ENCODE peak calls at places on chromosomes 12 and 14, in five cellular contexts. M is right lobe of liver, Z is suprapubic skin, O is hepatocyte, Q is lung. R is an unnamed sample.

GRCh38 chr12:107411792-107412535 is 273.6 kb upstream of the PWP1 start:
- DNase-seq in Q (no peak), Z (no peak), M (no peak), O (peak; percentile 49), R (no peak)

GRCh38 chr12:50750366-50750765 is 13.5 kb upstream of the ATF1 start:
- DNase-seq in Z (no peak), M (peak; percentile 26), O (no peak), Q (no peak), R (no peak)

GRCh38 chr12:111558107-111558376 is 41.1 kb downstream of the ATXN2 start:
- DNase-seq in Q (no peak), M (no peak), O (no peak), Z (no peak), R (no peak)

GRCh38 chr14:94823556-94824341 is 53.8 kb upstream of the GSC start:
- DNase-seq in Z (no peak), M (no peak), O (no peak), Q (no peak), R (peak; percentile 69)

GRCh38 chr12:66901136-66901932 is 222.5 kb upstream of the GRIP1 start:
- DNase-seq in Q (no peak), Z (no peak), O (no peak), M (no peak), R (no peak)

GRCh38 chr12:113463746-113464743 is 7.6 kb downstream of the LHX5 start:
- DNase-seq in Q (no peak), O (no peak), M (no peak), Z (no peak), R (peak; percentile 84)

GRCh38 chr12:132445884-132446471 is 44.0 kb upstream of the FBRSL1 start:
- DNase-seq in O (peak; percentile 80), Z (no peak), M (no peak), Q (peak; percentile 47), R (peak; percentile 87)

GRCh38 chr14:68682166-68683103 is 110.4 kb downstream of the ZFP36L1 start:
- DNase-seq in Z (no peak), Q (peak; percentile 63), M (no peak), O (peak; percentile 71), R (no peak)

GRCh38 chr12:124368421-124369032 is 73.6 kb downstream of the RFLNA start:
- DNase-seq in Z (no peak), Q (no peak), M (no peak), O (no peak), R (no peak)

GRCh38 chr14:97931273-97931672 is 1134.1 kb downstream of the VRK1 start:
- DNase-seq in M (no peak), Z (no peak), O (no peak), Q (no peak), R (no peak)

GRCh38 chr14:88009486-88009885 is 4.6 kb downstream of the GPR65 start:
- DNase-seq in M (no peak), Q (no peak), Z (no peak), O (no peak), R (no peak)

GRCh38 chr14:69629225-69630127 is 18.1 kb downstream of the SUSD6 start:
- DNase-seq in Z (no peak), Q (no peak), O (no peak), M (no peak), R (no peak)

GRCh38 chr12:67014642-67015041 is 254.5 kb upstream of the CAND1 start:
- DNase-seq in Q (no peak), O (no peak), M (no peak), Z (no peak), R (no peak)

DNA sequence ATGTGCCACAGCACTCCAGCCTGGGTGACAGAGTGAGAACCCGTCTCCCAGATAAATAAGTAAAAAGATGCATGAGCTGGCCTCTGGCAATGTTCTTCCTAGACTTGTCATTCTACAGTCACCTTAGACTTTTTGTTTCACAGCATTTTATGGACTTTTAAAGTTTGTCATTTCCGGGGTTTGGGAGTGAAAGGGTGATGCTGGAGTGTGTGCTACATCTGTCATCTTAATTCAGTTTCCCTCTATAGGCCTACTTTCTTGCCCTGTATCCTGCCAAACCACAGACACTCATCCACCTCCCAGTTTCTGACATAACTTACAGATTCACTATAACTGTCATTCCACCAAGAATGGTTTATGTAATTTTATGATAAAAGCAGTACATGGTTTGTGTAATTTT is 166.7 kb upstream of the PARP11 start:
- DNase-seq in O (no peak), Z (no peak), M (no peak), Q (no peak), R (peak; percentile 10)
- H3K36me3 ChIP-seq in O (no peaks in the 10 kb centered on the region), Z (no peaks in the 10 kb centered on the region), M (no peaks in the 10 kb centered on the region), Q (no peaks in the 10 kb centered on the region), R (no peaks in the 10 kb centered on the region)

DNA sequence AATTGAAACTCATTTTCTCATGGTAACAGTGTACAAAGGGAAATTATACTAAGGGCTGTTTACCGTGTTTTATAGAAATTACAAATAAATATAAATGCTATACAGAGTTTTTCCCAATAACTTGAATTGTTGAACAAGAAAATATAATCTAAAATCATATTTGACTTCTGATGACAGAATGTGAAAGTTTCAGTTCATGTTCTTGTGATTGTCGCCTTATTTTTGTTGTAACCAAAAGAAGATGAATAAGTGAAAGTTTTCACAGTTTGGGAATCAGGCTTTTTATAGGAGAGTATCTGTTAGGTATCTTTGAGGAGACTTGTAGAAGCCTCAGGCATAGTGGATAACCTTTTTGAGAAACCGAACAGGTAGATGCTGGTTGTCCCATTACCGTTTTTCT is 28.1 kb downstream of the ANO6 start:
- DNase-seq in M (no peak), Q (no peak), O (no peak), Z (no peak), R (no peak)
- H3K4me3 ChIP-seq in M (no peak overlapping the region), Q (no peak overlapping the region), O (no peak overlapping the region), Z (no peak overlapping the region), R (no peak overlapping the region)

GRCh38 chr14:22864979-22865378 is 6.6 kb upstream of the LRP10 start:
- DNase-seq in Q (no peak), O (no peak), Z (no peak), M (no peak), R (no peak)

GRCh38 chr14:22861651-22862050 is 9.9 kb upstream of the LRP10 start:
- DNase-seq in Z (no peak), Q (no peak), M (no peak), O (no peak), R (no peak)

GRCh38 chr14:22870811-22871199 is 735 bp upstream of the LRP10 start:
- DNase-seq in Q (no peak), M (no peak), O (no peak), Z (no peak), R (no peak)

GRCh38 chr14:22866874-22867273 is 4.7 kb upstream of the LRP10 start:
- DNase-seq in Z (no peak), M (no peak), O (no peak), Q (no peak), R (no peak)

DNA sequence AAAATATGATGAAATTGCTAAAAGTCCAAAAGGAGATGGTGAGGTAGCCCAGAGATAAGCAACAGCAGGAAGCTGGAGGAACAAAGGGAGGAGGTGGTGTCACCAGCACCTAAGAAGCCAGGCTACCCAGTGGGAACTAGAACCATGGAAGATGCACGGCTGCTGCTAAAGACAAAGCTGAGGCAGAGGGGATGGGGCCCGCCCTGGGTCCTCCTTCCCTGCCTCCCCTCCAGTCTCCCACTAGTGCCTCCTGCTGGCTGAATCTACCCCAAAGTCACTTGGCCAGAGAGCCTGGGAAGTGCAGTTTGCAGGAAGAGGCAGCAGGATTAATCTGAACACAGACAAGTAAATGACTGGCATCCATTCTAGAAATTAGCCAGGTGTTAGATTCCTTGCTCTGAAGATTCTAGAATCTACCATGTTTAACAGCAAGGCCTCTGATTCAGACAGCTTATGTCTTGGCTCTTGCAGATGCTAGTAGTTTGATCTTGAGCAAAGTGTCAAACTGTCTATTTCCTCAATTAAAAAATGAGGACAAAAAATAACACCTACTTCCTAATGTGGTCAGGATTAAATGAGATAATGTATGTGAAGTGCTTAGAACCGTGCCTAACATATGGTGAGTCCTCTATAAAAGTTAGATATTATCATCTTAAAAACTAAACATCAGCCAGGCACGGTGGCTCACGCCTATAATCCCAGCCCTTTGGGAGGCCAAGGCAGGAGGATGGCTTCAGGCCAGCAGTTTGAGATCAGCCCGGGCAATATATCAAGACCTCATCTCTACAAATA is 5.9 kb upstream of the LRP10 start:
- DNase-seq in O (no peak), Z (no peak), Q (no peak), M (no peak), R (peak; percentile 95)
- TF ChIP-seq CTCF in O (peak; percentile 25), Z (no peak), Q (no peak), M (peak; percentile 5), R (peak; percentile 86)

DNA sequence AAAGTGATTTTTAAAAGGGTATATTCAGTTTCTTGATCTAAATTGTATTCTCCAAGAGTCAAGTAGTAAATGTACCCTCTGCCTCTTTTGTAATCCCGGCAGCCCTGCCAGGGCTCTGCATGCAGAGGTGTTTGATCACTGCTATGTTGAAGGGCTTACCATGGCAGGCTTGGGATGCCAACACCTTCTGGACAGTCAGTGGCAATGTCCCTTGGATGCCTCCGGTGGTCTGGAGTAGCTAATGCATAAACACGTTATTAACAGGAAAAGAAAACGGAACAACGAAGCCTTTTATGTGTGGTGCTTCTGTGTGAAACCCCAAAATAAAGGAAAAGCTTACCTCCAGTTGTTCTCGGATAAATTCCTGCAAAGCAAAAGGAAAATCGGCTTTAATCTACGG is 19.9 kb downstream of the EIF2B2 start:
- DNase-seq in Q (no peak), Z (no peak), M (no peak), O (peak; percentile 34), R (peak; percentile 76)
- H3K36me3 ChIP-seq in Q (peaks cover 17% of the 10 kb centered on the region), Z (peaks cover 56% of the 10 kb centered on the region), M (peaks cover 15% of the 10 kb centered on the region), O (no peaks in the 10 kb centered on the region), R (peaks cover 45% of the 10 kb centered on the region)

GRCh38 chr12:130715150-130715995 is 726 bp downstream of the RIMBP2 start:
- DNase-seq in Q (no peak), Z (no peak), M (no peak), O (peak; percentile 37), R (peak; percentile 79)
- H3K4me3 ChIP-seq in Q (no peak overlapping the region), Z (peak overlapping the region; percentile 50), M (no peak overlapping the region), O (peak overlapping the region; percentile 55), R (peak overlapping the region; percentile 89)

GRCh38 chr14:95875831-95876768 is 532 bp upstream of the TUNAR start:
- DNase-seq in O (no peak), Z (no peak), M (no peak), Q (no peak), R (peak; percentile 82)

GRCh38 chr14:95877633-95878032 is 1.0 kb downstream of the TUNAR start:
- DNase-seq in Z (no peak), O (no peak), M (no peak), Q (no peak), R (no peak)

GRCh38 chr14:95872777-95873176 is 3.9 kb upstream of the TUNAR start:
- DNase-seq in M (no peak), Z (no peak), O (no peak), Q (no peak), R (no peak)

GRCh38 chr14:95871531-95871930 is 5.1 kb upstream of the TUNAR start:
- DNase-seq in M (no peak), Z (no peak), Q (no peak), O (no peak), R (no peak)

DNA sequence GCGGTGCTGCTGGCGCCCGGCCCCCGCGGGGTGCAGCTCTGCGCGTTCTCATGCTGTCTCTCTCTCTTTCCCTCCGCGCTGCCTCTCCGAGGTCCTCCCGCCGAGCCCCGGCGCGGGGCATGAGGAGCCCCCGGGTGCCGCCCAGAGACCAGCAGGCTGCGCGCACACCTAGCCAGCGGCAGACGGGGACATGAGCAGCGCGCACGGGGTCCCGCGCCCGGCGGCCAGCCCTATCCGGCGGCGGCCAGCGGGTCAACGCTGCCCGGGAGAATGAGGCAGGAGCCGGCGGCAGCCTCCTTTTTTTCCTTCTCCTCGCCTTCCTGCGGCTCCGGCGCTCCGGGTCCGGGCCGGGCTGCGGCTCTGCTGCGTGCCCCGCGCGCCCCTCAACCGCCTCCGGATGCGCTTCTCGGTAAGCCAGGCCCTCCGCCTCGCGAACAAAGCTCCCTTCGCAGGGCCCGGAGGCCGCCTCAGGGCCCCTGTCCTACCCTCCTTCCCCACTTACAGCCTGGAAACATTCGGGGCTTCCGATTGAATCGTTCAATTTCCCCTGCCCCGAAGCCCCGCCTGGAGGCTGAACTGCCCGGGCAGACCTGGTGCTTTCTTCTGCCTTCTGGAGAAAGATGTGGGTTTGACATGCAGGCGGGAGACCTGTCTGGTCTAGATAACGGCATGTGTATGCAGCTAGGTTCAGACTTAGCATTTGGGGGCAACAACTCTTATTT is at the start of gene TUNAR:
- DNase-seq in M (no peak), Z (no peak), Q (no peak), O (no peak), R (peak; percentile 79)
- TF ChIP-seq CTCF in M (peak; percentile 34), Z (peak; percentile 5), Q (no peak), O (no peak), R (no peak)

R was measured in endodermal cell.